ENCODE peak calls at places on chromosomes 6 and 20, in ten cellular contexts. X, T, U, M, S, D, H, W, E and G are unnamed samples.

GRCh38 chr20:13868331-13868730 is 83.5 kb downstream of the NDUFAF5 start:
- DNase-seq in T (no peak), M (no peak), W (peak; percentile 88), S (no peak), D (no peak), X (peak; percentile 74), E (no peak), U (no peak), H (no peak), G (no peak)

GRCh38 chr6:39791850-39792500 is at the start of gene DAAM2:
- DNase-seq in W (peak; percentile 88), X (no peak), E (no peak), D (peak; percentile 75), H (peak; percentile 56), T (no peak), S (no peak), U (no peak), M (no peak), G (no peak)

GRCh38 chr6:12112540-12113189 is 100.6 kb downstream of the HIVEP1 start:
- DNase-seq in S (no peak), M (no peak), T (no peak), H (no peak), D (no peak), E (no peak), W (no peak), U (no peak), X (peak; percentile 47), G (no peak)

GRCh38 chr6:124870611-124871201 is 91.5 kb upstream of the RNF217 start:
- DNase-seq in M (no peak), U (no peak), S (no peak), X (peak; percentile 14), E (no peak), W (peak; percentile 37), H (no peak), D (peak; percentile 34), T (no peak), G (no peak)

GRCh38 chr6:116461563-116462507 is 660 bp downstream of the CALHM6 start:
- DNase-seq in E (peak; percentile 36), M (peak; percentile 18), X (no peak), W (peak; percentile 78), T (peak; percentile 35), D (no peak), H (peak; percentile 86), S (no peak), U (no peak), G (no peak)

GRCh38 chr6:43185391-43185790 is 3.4 kb downstream of the CUL9 start:
- DNase-seq in X (no peak), M (no peak), H (no peak), E (no peak), W (no peak), D (no peak), T (no peak), S (no peak), U (no peak), G (no peak)

GRCh38 chr6:113011803-113012202 is 664.7 kb downstream of the RFPL4B start:
- DNase-seq in E (no peak), T (no peak), X (no peak), U (no peak), D (no peak), M (no peak), W (peak; percentile 14), H (no peak), S (no peak), G (no peak)

GRCh38 chr20:44716309-44717106 is 1.3 kb downstream of the CCN5 start:
- DNase-seq in X (no peak), H (no peak), D (no peak), U (no peak), E (no peak), S (no peak), W (peak; percentile 35), T (no peak), M (no peak), G (no peak)

GRCh38 chr6:99980741-99981140 is 13.3 kb downstream of the MCHR2 start:
- DNase-seq in D (no peak), S (no peak), T (no peak), M (no peak), U (no peak), X (no peak), E (no peak), H (no peak), W (no peak), G (no peak)

GRCh38 chr20:46477225-46477624 is 36.1 kb downstream of the ZNF334 start:
- DNase-seq in T (no peak), D (no peak), S (no peak), U (no peak), E (no peak), H (no peak), W (no peak), M (no peak), X (no peak), G (no peak)

GRCh38 chr20:22402990-22403859 is 181.1 kb downstream of the FOXA2 start:
- DNase-seq in X (no peak), T (no peak), S (no peak), M (no peak), D (no peak), W (no peak), H (no peak), U (no peak), E (no peak), G (no peak)

GRCh38 chr6:33621396-33622388 is 570 bp downstream of the ITPR3 start:
- DNase-seq in H (peak; percentile 48), S (no peak), D (no peak), U (peak; percentile 86), W (peak; percentile 61), E (no peak), T (peak; percentile 25), X (peak; percentile 68), M (no peak), G (no peak)

GRCh38 chr20:47568019-47568418 is 66.3 kb downstream of the NCOA3 start:
- DNase-seq in D (no peak), U (peak; percentile 94), T (no peak), H (no peak), S (no peak), X (peak; percentile 77), M (no peak), W (peak; percentile 71), E (no peak), G (peak; percentile 68)

GRCh38 chr6:121183742-121184141 is 150.5 kb downstream of the TBC1D32 start:
- DNase-seq in D (no peak), T (no peak), W (no peak), U (no peak), M (no peak), E (no peak), S (no peak), H (no peak), X (no peak), G (no peak)

GRCh38 chr20:23926941-23927872 is 47.7 kb upstream of the CST5 start:
- DNase-seq in X (no peak), H (no peak), U (no peak), M (no peak), W (peak; percentile 60), S (no peak), T (no peak), E (no peak), D (no peak), G (no peak)

GRCh38 chr20:25274891-25275812 is 27.3 kb downstream of the PYGB start:
- DNase-seq in E (no peak), T (no peak), H (peak; percentile 9), M (no peak), D (no peak), X (no peak), U (no peak), W (no peak), S (no peak), G (no peak)

GRCh38 chr6:100461273-100461919 is 3.3 kb downstream of the SIM1 start:
- DNase-seq in T (no peak), U (peak; percentile 44), M (no peak), X (peak; percentile 49), D (peak; percentile 67), S (no peak), W (peak; percentile 83), E (no peak), H (peak; percentile 60), G (no peak)

GRCh38 chr6:148565931-148566663 is 180.7 kb upstream of the UST start:
- DNase-seq in X (peak; percentile 95), H (no peak), M (no peak), D (no peak), U (peak; percentile 11), E (no peak), S (no peak), W (peak; percentile 90), T (no peak), G (peak; percentile 20)

GRCh38 chr6:111846511-111847409 is 26.5 kb downstream of the FYN start:
- DNase-seq in W (no peak), T (no peak), H (no peak), D (no peak), E (no peak), U (no peak), S (no peak), M (no peak), X (no peak), G (no peak)

GRCh38 chr20:859661-860294 is 26.3 kb downstream of the FAM110A start:
- DNase-seq in E (no peak), M (no peak), S (no peak), U (no peak), X (peak; percentile 78), W (peak; percentile 49), H (no peak), D (no peak), T (no peak), G (no peak)

GRCh38 chr6:80543598-80544181 is 437.2 kb downstream of the BCKDHB start:
- DNase-seq in T (no peak), M (no peak), H (peak; percentile 13), E (no peak), X (peak; percentile 91), W (peak; percentile 44), S (no peak), U (no peak), D (no peak), G (no peak)

GRCh38 chr20:12110711-12111110 is 193.0 kb downstream of the BTBD3 start:
- DNase-seq in M (no peak), H (no peak), D (no peak), X (no peak), S (no peak), W (no peak), U (no peak), E (no peak), T (no peak), G (no peak)

GRCh38 chr6:30685977-30686907 is at the start of gene PPP1R18:
- DNase-seq in S (no peak), E (peak; percentile 72), W (peak; percentile 80), T (peak; percentile 82), H (peak; percentile 59), D (peak; percentile 39), X (peak; percentile 64), U (peak; percentile 49), M (peak; percentile 53), G (no peak)

GRCh38 chr6:79672631-79673065 is 41.5 kb downstream of the SH3BGRL2 start:
- DNase-seq in U (peak; percentile 71), T (no peak), W (no peak), S (no peak), E (no peak), H (no peak), D (no peak), X (peak; percentile 23), M (no peak), G (no peak)

GRCh38 chr20:5657190-5657872 is 92.9 kb upstream of the SHLD1 start:
- DNase-seq in T (no peak), U (peak; percentile 82), H (no peak), M (no peak), W (peak; percentile 74), D (no peak), E (no peak), S (no peak), X (peak; percentile 97), G (peak; percentile 99)

GRCh38 chr20:35697696-35698297 is 1.4 kb downstream of the NFS1 start:
- DNase-seq in E (no peak), U (no peak), X (no peak), H (no peak), S (no peak), M (no peak), W (no peak), D (no peak), T (no peak), G (no peak)

GRCh38 chr6:159875194-159875593 is 15.6 kb upstream of the MAS1 start:
- DNase-seq in S (no peak), D (no peak), W (no peak), X (no peak), M (no peak), U (no peak), E (no peak), T (no peak), H (peak; percentile 46), G (no peak)

GRCh38 chr6:15658345-15658744 is 4.5 kb downstream of the DTNBP1 start:
- DNase-seq in S (no peak), U (no peak), D (no peak), W (no peak), M (no peak), H (no peak), E (no peak), X (no peak), T (no peak), G (no peak)